ENCODE peak calls at places on chromosomes 11 and 22, in six cellular contexts. W is stomach, D is bronchial epithelial cell, Y is HCT116, M is SJCRH30, J is SJSA1. G is an unnamed sample.

GRCh38 chr11:130206141-130206540 is 46.6 kb downstream of the ST14 start:
- DNase-seq in J (no peak), M (no peak), Y (no peak), D (no peak), W (peak; percentile 20), G (no peak)

GRCh38 chr22:44735518-44736428 is 16.6 kb upstream of the ARHGAP8 start:
- DNase-seq in Y (no peak), M (peak; percentile 74), W (peak; percentile 84), J (peak; percentile 66), D (no peak), G (peak; percentile 48)

GRCh38 chr11:26263769-26264168 is 68.2 kb upstream of the ANO3 start:
- DNase-seq in Y (no peak), M (no peak), W (no peak), D (no peak), J (no peak), G (no peak)

GRCh38 chr11:124769804-124770774 is 8.0 kb upstream of the ESAM start:
- DNase-seq in W (no peak), Y (peak; percentile 35), M (no peak), J (peak; percentile 89), D (peak; percentile 69), G (peak; percentile 72)

GRCh38 chr11:11998091-11998781 is 10.2 kb downstream of the DKK3 start:
- DNase-seq in D (peak; percentile 94), M (no peak), J (peak; percentile 79), W (no peak), Y (no peak), G (peak; percentile 64)

GRCh38 chr11:64990222-64990918 is 6.4 kb downstream of the BATF2 start:
- DNase-seq in M (peak; percentile 32), Y (no peak), W (no peak), D (no peak), J (no peak), G (no peak)

GRCh38 chr11:107251298-107251697 is 206.3 kb downstream of the CWF19L2 start:
- DNase-seq in D (no peak), Y (no peak), W (no peak), J (no peak), M (no peak), G (no peak)

GRCh38 chr11:111676878-111677585 is 74.8 kb downstream of the SIK2 start:
- DNase-seq in Y (peak; percentile 29), J (peak; percentile 60), W (no peak), D (peak; percentile 78), M (no peak), G (peak; percentile 32)

GRCh38 chr11:123597859-123598258 is 56.6 kb downstream of the SCN3B start:
- DNase-seq in Y (no peak), M (no peak), D (no peak), J (no peak), W (no peak), G (no peak)

GRCh38 chr22:49255741-49256318 is 571.8 kb downstream of the BRD1 start:
- DNase-seq in J (no peak), M (peak; percentile 1), W (peak; percentile 15), D (no peak), Y (no peak), G (no peak)

GRCh38 chr22:20803696-20804324 is 29.9 kb downstream of the SERPIND1 start:
- DNase-seq in J (no peak), M (no peak), Y (peak; percentile 3), D (peak; percentile 18), W (peak; percentile 40), G (peak; percentile 34)

GRCh38 chr11:103794262-103794661 is 242.2 kb upstream of the DDI1 start:
- DNase-seq in J (no peak), Y (no peak), M (no peak), D (no peak), W (no peak), G (no peak)

GRCh38 chr22:23835773-23836144 is 3.0 kb downstream of the DERL3 start:
- DNase-seq in W (no peak), M (no peak), D (no peak), J (no peak), Y (no peak), G (no peak)

GRCh38 chr11:32118025-32118974 is 27.4 kb downstream of the RCN1 start:
- DNase-seq in M (peak; percentile 46), W (no peak), J (peak; percentile 87), Y (peak; percentile 77), D (peak; percentile 77), G (peak; percentile 80)

GRCh38 chr11:10751581-10751940 is 515 bp downstream of the CTR9 start:
- DNase-seq in D (peak; percentile 7), Y (no peak), M (no peak), J (no peak), W (no peak), G (no peak)

GRCh38 chr11:125351045-125351867 is 144.8 kb downstream of the FEZ1 start:
- DNase-seq in Y (no peak), M (no peak), D (no peak), W (no peak), J (no peak), G (no peak)

GRCh38 chr11:46351148-46351547 is 3.9 kb downstream of the DGKZ start:
- DNase-seq in W (no peak), J (no peak), M (no peak), Y (no peak), D (no peak), G (no peak)

GRCh38 chr11:84524422-84525051 is 1102.6 kb downstream of the DLG2 start:
- DNase-seq in W (no peak), J (no peak), Y (no peak), M (no peak), D (peak; percentile 16), G (no peak)

GRCh38 chr11:35387341-35387982 is 31.9 kb downstream of the SLC1A2 start:
- DNase-seq in Y (no peak), M (no peak), D (no peak), J (no peak), W (no peak), G (no peak)

GRCh38 chr11:111409915-111410314 is 30.8 kb upstream of the POU2AF1 start:
- DNase-seq in M (no peak), W (no peak), D (no peak), J (no peak), Y (no peak), G (no peak)

GRCh38 chr11:47435687-47436086 is 9.4 kb upstream of the PSMC3 start:
- DNase-seq in J (no peak), M (no peak), D (no peak), Y (no peak), W (no peak), G (no peak)

DNA sequence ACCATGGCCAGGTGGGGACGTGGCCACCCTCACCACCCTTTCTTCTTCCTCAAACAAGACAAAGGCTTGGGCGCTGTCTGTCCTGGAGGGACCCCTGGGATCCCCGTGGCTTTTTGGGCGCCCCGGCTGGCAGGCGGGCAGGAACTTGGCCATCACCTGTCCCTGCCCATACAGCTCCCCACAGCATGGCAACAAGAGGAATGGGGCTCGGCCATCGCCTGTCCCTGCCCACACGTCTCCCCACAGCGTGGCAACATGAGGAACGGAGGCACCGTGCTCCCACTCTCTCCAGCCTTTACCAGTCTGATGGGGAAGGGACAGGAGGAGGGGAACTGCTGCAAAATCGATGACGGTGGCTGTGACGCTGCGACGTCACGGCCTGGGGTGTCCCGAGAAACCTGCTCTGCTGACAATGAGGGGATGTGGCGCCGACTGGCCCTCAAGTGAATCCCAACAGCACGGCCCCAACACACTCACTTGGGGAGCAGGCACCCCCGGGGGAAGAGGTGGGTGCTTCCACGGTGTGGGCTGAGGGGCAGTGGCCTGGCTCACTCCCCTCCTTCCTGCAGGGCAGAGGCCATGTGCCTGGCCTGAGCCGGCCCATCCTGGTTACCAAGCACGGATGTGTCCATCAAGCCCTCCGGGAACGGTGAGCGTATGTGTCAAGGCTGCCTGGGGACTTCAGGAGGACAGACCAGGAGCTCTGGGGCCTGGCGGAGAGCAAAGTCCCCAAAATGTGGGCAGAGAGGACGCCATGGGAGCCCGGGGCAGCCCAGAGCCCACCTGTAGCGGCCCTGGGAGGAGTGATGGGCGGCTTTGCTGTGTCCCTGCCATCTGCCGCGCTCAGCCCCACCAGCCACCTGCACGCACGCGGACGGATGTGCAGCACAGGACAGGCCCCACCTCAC is 30.4 kb downstream of the TOLLIP start:
- DNase-seq in D (no peak), W (no peak), M (no peak), Y (no peak), J (no peak), G (no peak)
- H3K36me3 ChIP-seq in D (peaks cover 44% of the 10 kb centered on the region), W (peaks cover 100% of the 10 kb centered on the region), M (peaks cover 3% of the 10 kb centered on the region), Y (no peaks in the 10 kb centered on the region), J (no peaks in the 10 kb centered on the region), G (no peaks in the 10 kb centered on the region)

GRCh38 chr11:70879601-70880285 is 372.6 kb downstream of the SHANK2 start:
- DNase-seq in J (no peak), W (no peak), M (no peak), Y (no peak), D (no peak), G (no peak)

GRCh38 chr11:70880416-70880815 is 372.0 kb downstream of the SHANK2 start:
- DNase-seq in Y (no peak), W (no peak), J (no peak), M (no peak), D (no peak), G (no peak)

GRCh38 chr11:70878366-70878765 is 374.0 kb downstream of the SHANK2 start:
- DNase-seq in Y (no peak), D (no peak), M (no peak), W (no peak), J (no peak), G (no peak)

GRCh38 chr11:70876685-70877084 is 375.7 kb downstream of the SHANK2 start:
- DNase-seq in J (peak; percentile 25), Y (no peak), D (no peak), M (no peak), W (peak; percentile 29), G (no peak)

DNA sequence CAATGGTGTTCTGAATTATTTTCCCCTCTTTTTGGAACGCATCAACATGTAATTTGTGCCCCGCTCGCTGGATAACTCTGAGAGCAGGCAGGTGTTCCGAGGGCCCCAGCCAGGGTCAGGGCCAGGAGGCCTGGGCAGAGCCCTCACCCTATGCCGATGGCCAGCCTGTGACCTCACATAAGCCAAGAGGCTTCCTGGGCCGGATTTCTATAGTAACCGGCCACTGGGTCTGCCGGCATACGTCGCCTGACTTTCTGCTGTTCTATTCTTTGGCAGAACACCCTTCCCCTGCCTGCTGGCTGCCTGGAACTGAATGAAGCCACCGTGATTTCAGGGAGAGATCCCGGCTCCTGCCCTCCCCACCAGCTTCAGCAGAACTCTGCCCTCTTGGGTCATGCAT is 375.2 kb downstream of the SHANK2 start:
- DNase-seq in Y (no peak), W (no peak), J (no peak), D (no peak), M (no peak), G (no peak)
- H3K4me3 ChIP-seq in Y (no peak overlapping the region), W (no peak overlapping the region), J (no peak overlapping the region), D (no peak overlapping the region), M (no peak overlapping the region), G (no peak overlapping the region)

GRCh38 chr11:9738700-9739099 is 74.8 kb downstream of the SWAP70 start:
- DNase-seq in D (no peak), M (no peak), J (no peak), W (no peak), Y (no peak), G (no peak)
- H3K36me3 ChIP-seq in D (peaks cover 7% of the 10 kb centered on the region), M (peaks cover 35% of the 10 kb centered on the region), J (peaks cover 64% of the 10 kb centered on the region), W (peaks cover 79% of the 10 kb centered on the region), Y (no peaks in the 10 kb centered on the region), G (no peaks in the 10 kb centered on the region)

DNA sequence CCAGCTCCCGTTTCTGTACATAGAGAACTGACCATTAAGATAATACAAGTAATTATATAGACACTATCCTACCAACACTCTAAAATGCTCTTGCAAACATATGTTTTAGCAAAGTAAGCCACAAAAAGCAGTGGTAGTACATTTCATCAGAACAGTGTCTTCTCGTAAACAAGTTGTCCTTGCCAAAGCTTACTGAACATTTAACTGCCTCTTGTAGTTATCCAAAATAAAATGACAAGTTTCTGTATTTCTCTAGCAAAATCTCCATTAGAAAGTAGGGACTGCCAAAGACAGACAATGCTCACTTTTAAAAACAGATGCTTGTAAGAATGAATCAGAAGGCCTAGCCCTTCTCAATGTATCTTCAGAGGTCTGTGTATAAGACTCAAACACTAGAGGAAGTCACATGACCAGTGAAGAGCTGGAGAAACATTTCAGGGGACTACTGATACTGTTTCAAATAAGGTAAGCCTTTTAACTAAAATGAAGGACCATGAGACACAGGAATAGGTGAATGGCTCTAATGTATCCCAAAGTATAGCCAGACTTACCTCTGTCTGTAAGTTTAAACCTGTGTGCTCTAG is 7.8 kb upstream of the ZC3H12C start:
- DNase-seq in W (no peak), Y (no peak), M (no peak), D (peak; percentile 50), J (no peak), G (no peak)
- H3K4me3 ChIP-seq in W (no peak overlapping the region), Y (no peak overlapping the region), M (no peak overlapping the region), D (no peak overlapping the region), J (no peak overlapping the region), G (no peak overlapping the region)

G was measured in PC-9.